ENCODE peak calls at places on chromosomes 13 and 19, in four cellular contexts. One of them, this sample, is unnamed.
A peak's percentile ranks its signal among the peaks of the same experiment; 100 is the strongest.

GRCh38 chr13:39023761-39024160 is 14.1 kb downstream of the PROSER1 start:
- DNase-seq in GM12878: no peak
- DNase-seq in HepG2: no peak
- DNase-seq in SK-N-SH: no peak
- DNase-seq in this sample: no peak

GRCh38 chr13:44629465-44630183 is 53.5 kb upstream of the TSC22D1 start:
- DNase-seq in SK-N-SH: no peak
- DNase-seq in GM12878: no peak
- DNase-seq in HepG2: no peak
- DNase-seq in this sample: no peak

GRCh38 chr13:50712882-50713281 is 130.6 kb downstream of the DLEU7 start:
- DNase-seq in HepG2: no peak
- DNase-seq in GM12878: no peak
- DNase-seq in SK-N-SH: no peak
- DNase-seq in this sample: no peak

GRCh38 chr13:26604784-26605183 is 47.3 kb downstream of the WASF3 start:
- DNase-seq in HepG2: no peak
- DNase-seq in GM12878: no peak
- DNase-seq in SK-N-SH: no peak
- DNase-seq in this sample: no peak

GRCh38 chr13:22428188-22428828 is 752.5 kb upstream of the SGCG start:
- DNase-seq in GM12878: no peak
- DNase-seq in SK-N-SH: peak; percentile 15
- DNase-seq in HepG2: no peak
- DNase-seq in this sample: no peak

GRCh38 chr13:30097695-30098094 is 209.7 kb downstream of the KATNAL1 start:
- DNase-seq in HepG2: no peak
- DNase-seq in GM12878: no peak
- DNase-seq in SK-N-SH: no peak
- DNase-seq in this sample: no peak

GRCh38 chr13:95485518-95486144 is 66.9 kb upstream of the CLDN10 start:
- DNase-seq in GM12878: no peak
- DNase-seq in HepG2: no peak
- DNase-seq in SK-N-SH: peak; percentile 45
- DNase-seq in this sample: no peak

GRCh38 chr13:76823969-76824368 is 62.2 kb downstream of the KCTD12 start:
- DNase-seq in HepG2: no peak
- DNase-seq in SK-N-SH: no peak
- DNase-seq in GM12878: no peak
- DNase-seq in this sample: no peak

GRCh38 chr13:79405501-79405830 is 589 bp downstream of the RBM26 start:
- DNase-seq in GM12878: no peak
- DNase-seq in SK-N-SH: no peak
- DNase-seq in HepG2: no peak
- DNase-seq in this sample: peak; percentile 19

GRCh38 chr19:5994407-5995165 is 16.6 kb upstream of the RANBP3 start:
- DNase-seq in SK-N-SH: no peak
- DNase-seq in HepG2: no peak
- DNase-seq in GM12878: no peak
- DNase-seq in this sample: no peak

GRCh38 chr13:109626386-109627171 is 159.8 kb downstream of the IRS2 start:
- DNase-seq in HepG2: no peak
- DNase-seq in SK-N-SH: no peak
- DNase-seq in GM12878: no peak
- DNase-seq in this sample: no peak

GRCh38 chr19:30341646-30342201 is 30.5 kb upstream of the ZNF536 start:
- DNase-seq in HepG2: no peak
- DNase-seq in SK-N-SH: no peak
- DNase-seq in GM12878: no peak
- DNase-seq in this sample: no peak

GRCh38 chr13:40624338-40624737 is 42.1 kb downstream of the FOXO1 start:
- DNase-seq in HepG2: no peak
- DNase-seq in GM12878: no peak
- DNase-seq in SK-N-SH: peak; percentile 7
- DNase-seq in this sample: no peak

GRCh38 chr13:111577429-111577828 is 257.0 kb downstream of the TEX29 start:
- DNase-seq in SK-N-SH: no peak
- DNase-seq in GM12878: no peak
- DNase-seq in HepG2: no peak
- DNase-seq in this sample: no peak

GRCh38 chr19:18100710-18101109 is 3.1 kb downstream of the MAST3 start:
- DNase-seq in SK-N-SH: no peak
- DNase-seq in GM12878: no peak
- DNase-seq in HepG2: peak; percentile 76
- DNase-seq in this sample: no peak

GRCh38 chr19:39270091-39270871 is 2.1 kb downstream of the IFNL2 start:
- DNase-seq in GM12878: no peak
- DNase-seq in SK-N-SH: no peak
- DNase-seq in HepG2: no peak
- DNase-seq in this sample: no peak

GRCh38 chr13:78881746-78882145 is 222.8 kb upstream of the OBI1 start:
- DNase-seq in HepG2: no peak
- DNase-seq in GM12878: no peak
- DNase-seq in SK-N-SH: peak; percentile 39
- DNase-seq in this sample: no peak

GRCh38 chr13:31908696-31909386 is 122.7 kb upstream of the FRY start:
- DNase-seq in SK-N-SH: no peak
- DNase-seq in HepG2: no peak
- DNase-seq in GM12878: no peak
- DNase-seq in this sample: no peak

GRCh38 chr19:47239152-47239551 is 8.2 kb upstream of the BBC3 start:
- DNase-seq in HepG2: no peak
- DNase-seq in GM12878: no peak
- DNase-seq in SK-N-SH: no peak
- DNase-seq in this sample: no peak

GRCh38 chr13:110916671-110917142 is 1.8 kb upstream of the ANKRD10 start:
- DNase-seq in HepG2: no peak
- DNase-seq in SK-N-SH: no peak
- DNase-seq in GM12878: no peak
- DNase-seq in this sample: no peak

GRCh38 chr19:15284896-15285295 is 47.4 kb downstream of the BRD4 start:
- DNase-seq in SK-N-SH: no peak
- DNase-seq in GM12878: no peak
- DNase-seq in HepG2: no peak
- DNase-seq in this sample: no peak

GRCh38 chr19:55527197-55528029 is 9.5 kb downstream of the SBK2 start:
- DNase-seq in SK-N-SH: no peak
- DNase-seq in HepG2: no peak
- DNase-seq in GM12878: no peak
- DNase-seq in this sample: no peak
- TF ChIP-seq PBX3 in SK-N-SH: no peak
- TF ChIP-seq PBX3 in HepG2: no peak
- TF ChIP-seq PBX3 in GM12878: no peak
- TF ChIP-seq PBX3 in this sample: no peak

GRCh38 chr19:3192684-3193083 is 7.0 kb downstream of the NCLN start:
- DNase-seq in GM12878: no peak
- DNase-seq in HepG2: no peak
- DNase-seq in SK-N-SH: no peak
- DNase-seq in this sample: no peak

GRCh38 chr19:3192228-3192635 is 6.5 kb downstream of the NCLN start:
- DNase-seq in HepG2: no peak
- DNase-seq in GM12878: no peak
- DNase-seq in SK-N-SH: no peak
- DNase-seq in this sample: no peak

GRCh38 chr19:3193256-3194062 is 7.7 kb downstream of the NCLN start:
- DNase-seq in SK-N-SH: no peak
- DNase-seq in GM12878: no peak
- DNase-seq in HepG2: no peak
- DNase-seq in this sample: no peak

GRCh38 chr19:3194703-3195087 is 9.0 kb downstream of the NCLN start:
- DNase-seq in HepG2: no peak
- DNase-seq in GM12878: no peak
- DNase-seq in SK-N-SH: no peak
- DNase-seq in this sample: no peak

DNA sequence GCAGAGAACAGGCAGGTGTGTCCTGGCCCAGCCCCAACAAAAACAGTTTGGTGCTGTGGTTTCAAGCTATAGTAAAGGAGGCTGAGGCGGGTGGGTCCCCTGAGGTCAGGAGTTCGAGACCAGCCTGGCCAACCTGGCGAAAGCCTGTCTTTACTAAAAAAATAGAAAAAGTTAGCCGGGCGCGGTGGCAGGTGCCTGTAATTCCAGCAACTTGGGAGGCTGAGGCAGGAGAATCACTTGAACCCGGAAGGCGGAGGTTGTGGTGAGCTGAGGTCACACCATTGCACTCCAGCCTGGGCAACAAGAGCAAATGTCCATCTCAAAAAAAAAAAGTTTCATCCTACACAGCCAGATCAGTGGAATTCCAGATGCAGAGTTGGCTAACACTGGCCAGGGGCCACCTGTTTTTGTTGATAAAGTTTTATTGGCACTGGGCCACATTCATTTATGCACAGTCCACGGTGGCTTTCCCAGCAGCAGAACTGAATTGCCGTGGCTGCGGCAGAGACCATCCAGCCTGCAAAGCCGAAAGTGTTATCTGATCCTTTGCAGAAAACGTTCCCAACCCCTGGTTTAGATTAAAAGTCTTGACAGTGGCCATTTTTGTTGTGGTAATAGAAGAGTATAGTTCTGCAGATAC is 8.5 kb downstream of the NCLN start:
- DNase-seq in GM12878: no peak
- DNase-seq in HepG2: no peak
- DNase-seq in SK-N-SH: peak; percentile 67
- DNase-seq in this sample: no peak
- TF ChIP-seq PBX3 in GM12878: no peak
- TF ChIP-seq PBX3 in HepG2: no peak
- TF ChIP-seq PBX3 in SK-N-SH: no peak
- TF ChIP-seq PBX3 in this sample: no peak

GRCh38 chr13:52852444-52852843 is 4.0 kb upstream of the PCDH8 start:
- DNase-seq in HepG2: no peak
- DNase-seq in GM12878: no peak
- DNase-seq in SK-N-SH: peak; percentile 66
- DNase-seq in this sample: no peak

GRCh38 chr13:52848455-52849190 is at the start of gene PCDH8:
- DNase-seq in GM12878: no peak
- DNase-seq in SK-N-SH: peak; percentile 93
- DNase-seq in HepG2: no peak
- DNase-seq in this sample: no peak

GRCh38 chr13:52851153-52851962 is 2.9 kb upstream of the PCDH8 start:
- DNase-seq in SK-N-SH: peak; percentile 68
- DNase-seq in GM12878: peak; percentile 46
- DNase-seq in HepG2: peak; percentile 7
- DNase-seq in this sample: no peak

GRCh38 chr13:52849727-52850395 is 1.4 kb upstream of the PCDH8 start:
- DNase-seq in SK-N-SH: no peak
- DNase-seq in HepG2: no peak
- DNase-seq in GM12878: no peak
- DNase-seq in this sample: no peak

DNA sequence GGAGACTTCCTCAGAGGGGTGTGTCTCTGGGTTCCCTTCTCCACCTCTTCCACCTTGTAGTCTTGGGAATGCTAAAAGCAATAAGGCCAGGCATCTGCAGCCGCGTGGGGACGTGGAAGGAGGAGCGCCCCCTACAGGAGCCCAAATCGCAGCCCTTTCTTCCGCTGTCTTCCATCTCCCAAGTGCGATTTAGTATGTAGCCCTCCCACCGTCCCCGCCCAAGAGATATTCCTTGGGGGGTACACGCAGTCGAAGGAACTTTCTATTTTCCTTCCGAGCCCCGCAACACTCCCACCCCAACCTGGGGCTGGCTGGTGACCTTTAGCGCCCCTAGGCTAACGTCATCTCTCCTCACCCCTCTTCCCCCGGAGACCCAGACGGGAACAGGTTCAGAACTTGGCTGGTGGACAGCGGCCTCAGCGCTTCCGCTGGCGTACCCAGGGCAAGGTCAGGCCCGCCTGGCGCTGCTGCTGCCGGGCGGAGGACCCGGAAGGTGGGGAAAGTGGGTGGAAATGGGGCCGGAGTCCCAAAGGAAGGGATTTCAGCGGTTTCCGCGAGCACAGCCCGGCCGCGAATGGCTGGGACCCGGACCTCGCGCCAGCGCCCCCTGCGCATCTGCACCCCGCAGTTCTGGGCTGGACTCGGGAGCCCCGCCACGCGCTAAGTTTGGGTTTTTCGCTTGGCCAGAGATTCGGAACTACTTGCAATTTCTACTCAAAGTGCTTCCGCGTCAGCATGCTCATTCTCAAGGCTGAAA is 2.1 kb upstream of the PCDH8 start:
- DNase-seq in GM12878: no peak
- DNase-seq in HepG2: peak; percentile 25
- DNase-seq in SK-N-SH: peak; percentile 71
- DNase-seq in this sample: peak; percentile 38
- TF ChIP-seq PBX3 in GM12878: no peak
- TF ChIP-seq PBX3 in HepG2: peak; percentile 76
- TF ChIP-seq PBX3 in SK-N-SH: no peak
- TF ChIP-seq PBX3 in this sample: no peak

GRCh38 chr13:100138859-100139491 is 50.1 kb downstream of the PCCA start:
- DNase-seq in GM12878: no peak
- DNase-seq in SK-N-SH: no peak
- DNase-seq in HepG2: no peak
- DNase-seq in this sample: no peak
- TF ChIP-seq PBX3 in GM12878: no peak
- TF ChIP-seq PBX3 in SK-N-SH: no peak
- TF ChIP-seq PBX3 in HepG2: no peak
- TF ChIP-seq PBX3 in this sample: no peak

GRCh38 chr19:1318678-1319471 is 33.2 kb downstream of the EFNA2 start:
- DNase-seq in HepG2: no peak
- DNase-seq in GM12878: no peak
- DNase-seq in SK-N-SH: peak; percentile 38
- DNase-seq in this sample: no peak
- TF ChIP-seq PBX3 in HepG2: no peak
- TF ChIP-seq PBX3 in GM12878: no peak
- TF ChIP-seq PBX3 in SK-N-SH: no peak
- TF ChIP-seq PBX3 in this sample: no peak